ENCODE peak calls at places on chromosomes 7 and 10, in four cellular contexts. U, J, V and K are unnamed samples.

GRCh38 chr10:8060704-8061121 is 6.2 kb downstream of the GATA3 start:
- DNase-seq in J (no peak), U (no peak), V (no peak), K (no peak)

GRCh38 chr7:79702116-79702515 is 248.6 kb upstream of the MAGI2 start:
- DNase-seq in V (no peak), U (no peak), J (no peak), K (no peak)

GRCh38 chr10:110822065-110822707 is 49.5 kb upstream of the PDCD4 start:
- DNase-seq in J (no peak), U (no peak), V (no peak), K (no peak)

GRCh38 chr10:46291817-46292572 is 5.2 kb downstream of the ANTXRL start:
- DNase-seq in V (no peak), J (no peak), U (peak; percentile 70), K (peak; percentile 41)

GRCh38 chr10:6647811-6648526 is 67.9 kb upstream of the PRKCQ start:
- DNase-seq in V (no peak), J (no peak), U (peak; percentile 72), K (peak; percentile 66)

GRCh38 chr7:73822319-73823173 is 8.2 kb upstream of the CLDN4 start:
- DNase-seq in J (peak; percentile 78), U (peak; percentile 56), V (peak; percentile 99), K (no peak)

GRCh38 chr10:88608052-88608732 is 21.6 kb downstream of the LIPJ start:
- DNase-seq in V (no peak), J (no peak), U (no peak), K (no peak)

GRCh38 chr7:23662124-23662982 is 17.6 kb upstream of the FAM221A start:
- DNase-seq in U (no peak), J (no peak), V (no peak), K (no peak)

GRCh38 chr10:22252801-22253577 is 35.2 kb upstream of the EBLN1 start:
- DNase-seq in V (no peak), J (peak; percentile 50), U (peak; percentile 86), K (peak; percentile 76)

GRCh38 chr10:50582766-50583762 is 40.7 kb downstream of the SGMS1 start:
- DNase-seq in U (no peak), J (no peak), V (no peak), K (no peak)

GRCh38 chr7:728602-729001 is 1.5 kb upstream of the PRKAR1B start:
- DNase-seq in V (no peak), U (peak; percentile 70), J (no peak), K (no peak)

GRCh38 chr7:82164813-82165212 is 278.8 kb downstream of the CACNA2D1 start:
- DNase-seq in V (no peak), J (no peak), U (no peak), K (no peak)

GRCh38 chr7:18494821-18495408 is 634 bp upstream of the HDAC9 start:
- DNase-seq in V (no peak), U (no peak), J (no peak), K (no peak)

GRCh38 chr7:40706829-40707228 is 572.0 kb downstream of the SUGCT start:
- DNase-seq in V (no peak), U (no peak), J (no peak), K (no peak)

GRCh38 chr10:6665847-6666246 is 85.8 kb upstream of the PRKCQ start:
- DNase-seq in V (no peak), U (no peak), J (no peak), K (no peak)

GRCh38 chr10:62804384-62805138 is at the start of gene ADO:
- DNase-seq in J (peak; percentile 87), U (peak; percentile 96), V (peak; percentile 71), K (peak; percentile 93)

GRCh38 chr10:14547826-14548225 is 217.1 kb upstream of the FRMD4A start:
- DNase-seq in U (no peak), V (no peak), J (no peak), K (no peak)

GRCh38 chr10:7773845-7774801 is 13.7 kb downstream of the KIN start:
- DNase-seq in J (no peak), U (no peak), V (no peak), K (peak; percentile 79)

GRCh38 chr7:16512097-16512496 is 14.5 kb upstream of the LRRC72 start:
- DNase-seq in U (no peak), V (no peak), J (no peak), K (no peak)

GRCh38 chr7:32030904-32031692 is 39.1 kb downstream of the PDE1C start:
- DNase-seq in U (no peak), J (no peak), V (no peak), K (no peak)

GRCh38 chr10:63699785-63700184 is 178.6 kb downstream of the REEP3 start:
- DNase-seq in U (no peak), J (no peak), V (no peak), K (no peak)

GRCh38 chr10:120688928-120689327 is 162.2 kb upstream of the WDR11 start:
- DNase-seq in V (no peak), J (no peak), U (no peak), K (no peak)

GRCh38 chr7:144594580-144594979 is 191.1 kb upstream of the NOBOX start:
- DNase-seq in V (no peak), J (no peak), U (no peak), K (no peak)

GRCh38 chr10:5159126-5159525 is 25.8 kb downstream of the AKR1C8 start:
- DNase-seq in J (no peak), V (no peak), U (no peak), K (no peak)

GRCh38 chr7:38310601-38311057 is 37.2 kb upstream of the TARP start:
- DNase-seq in V (no peak), U (no peak), J (peak; percentile 47), K (no peak)

GRCh38 chr10:3774018-3774813 is 10.8 kb downstream of the KLF6 start:
- DNase-seq in V (peak; percentile 72), U (no peak), J (no peak), K (no peak)

GRCh38 chr10:14093735-14094484 is 236.8 kb downstream of the FRMD4A start:
- DNase-seq in U (no peak), V (peak; percentile 15), J (no peak), K (no peak)

GRCh38 chr7:85172530-85172941 is 14.3 kb downstream of the SEMA3D start:
- DNase-seq in V (no peak), U (no peak), J (no peak), K (no peak)

GRCh38 chr10:60186315-60187071 is 203.2 kb downstream of the ANK3 start:
- DNase-seq in U (no peak), J (no peak), V (no peak), K (no peak)

GRCh38 chr7:6235029-6235627 is 37.3 kb downstream of the CYTH3 start:
- DNase-seq in J (no peak), V (no peak), U (no peak), K (no peak)
- H3K4me1 ChIP-seq in J (peaks cover 30% of the 10 kb centered on the region), V (no peaks in the 10 kb centered on the region), U (peaks cover 18% of the 10 kb centered on the region), K (peaks cover 17% of the 10 kb centered on the region)

DNA sequence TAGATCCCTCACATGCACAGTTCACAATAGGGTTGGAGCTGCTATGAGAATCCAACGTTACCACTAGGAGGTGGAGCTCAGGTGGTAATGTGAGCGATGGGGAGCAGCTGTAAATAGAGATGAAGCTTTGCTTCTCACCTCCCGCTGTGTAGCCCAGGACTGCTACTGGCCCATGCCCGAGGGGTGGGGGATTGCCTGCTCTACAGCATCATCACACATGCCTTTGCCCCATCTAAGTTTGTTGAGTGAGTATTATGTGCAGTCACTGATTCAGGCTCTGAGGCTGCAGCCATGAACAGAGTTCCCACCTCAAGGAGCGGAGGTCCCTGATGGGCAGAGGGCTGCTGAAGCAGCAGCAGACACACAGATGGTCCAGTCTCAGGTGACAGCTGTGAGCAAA is 94.1 kb downstream of the CHST15 start:
- DNase-seq in U (peak; percentile 68), V (no peak), J (no peak), K (no peak)
- TF ChIP-seq CTCF in U (no peak), V (no peak), J (no peak), K (no peak)

DNA sequence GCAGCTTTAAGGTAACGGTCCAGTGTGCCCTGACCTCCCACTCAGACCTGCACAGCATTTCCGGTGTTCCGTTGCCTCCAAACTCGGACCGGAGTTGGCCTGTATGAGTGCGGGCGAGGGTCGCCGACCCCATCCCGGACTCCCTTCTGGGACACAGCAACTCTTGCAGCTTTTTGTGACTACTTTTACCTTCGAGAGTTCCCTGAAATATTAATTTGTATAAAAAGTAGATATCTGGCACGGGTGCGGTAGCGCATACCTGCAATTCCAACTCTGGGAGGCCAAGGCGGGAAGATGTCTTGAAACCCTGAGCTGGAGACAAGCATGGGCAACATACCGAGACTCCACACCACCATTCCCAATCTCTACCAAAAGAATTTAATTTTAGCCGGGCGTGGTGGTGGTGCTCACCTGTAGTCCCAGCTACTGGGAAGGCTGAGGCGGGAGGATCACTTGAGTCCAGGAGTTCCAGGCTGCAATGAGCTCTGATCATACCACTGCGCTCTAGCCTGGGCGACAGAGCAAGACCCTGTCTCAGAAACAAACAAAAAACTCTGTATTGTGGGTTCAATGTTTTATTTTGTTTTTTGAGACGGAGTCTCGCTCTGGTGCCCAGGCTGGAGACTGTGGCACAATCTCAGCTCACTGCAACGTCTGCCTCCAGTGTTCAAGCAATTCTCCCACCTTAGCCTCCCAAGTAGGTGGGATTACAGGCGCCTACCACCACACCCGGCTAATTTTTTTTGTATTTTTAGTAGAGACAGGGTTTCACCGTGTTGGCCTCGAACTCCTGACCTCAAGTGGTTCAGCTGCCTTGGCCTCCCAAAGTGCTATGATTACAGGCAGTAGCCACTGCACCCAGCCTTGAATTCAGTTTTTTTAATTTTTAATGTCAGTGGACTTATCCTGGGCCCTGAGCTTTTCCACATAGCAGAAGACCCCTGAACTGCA is 1.1 kb upstream of the PPP1R35 start:
- DNase-seq in V (no peak), J (no peak), U (peak; percentile 88), K (no peak)
- H3K4me3 ChIP-seq in V (peak overlapping the region; percentile 67), J (peak overlapping the region; percentile 94), U (no peak overlapping the region), K (peak overlapping the region; percentile 82)

GRCh38 chr7:117319211-117319610 is 3.6 kb downstream of the WNT2 start:
- DNase-seq in V (no peak), J (no peak), U (no peak), K (no peak)
- H3K4me1 ChIP-seq in V (peaks cover 5% of the 10 kb centered on the region), J (peaks cover 3% of the 10 kb centered on the region), U (no peaks in the 10 kb centered on the region), K (peaks cover 11% of the 10 kb centered on the region)

DNA sequence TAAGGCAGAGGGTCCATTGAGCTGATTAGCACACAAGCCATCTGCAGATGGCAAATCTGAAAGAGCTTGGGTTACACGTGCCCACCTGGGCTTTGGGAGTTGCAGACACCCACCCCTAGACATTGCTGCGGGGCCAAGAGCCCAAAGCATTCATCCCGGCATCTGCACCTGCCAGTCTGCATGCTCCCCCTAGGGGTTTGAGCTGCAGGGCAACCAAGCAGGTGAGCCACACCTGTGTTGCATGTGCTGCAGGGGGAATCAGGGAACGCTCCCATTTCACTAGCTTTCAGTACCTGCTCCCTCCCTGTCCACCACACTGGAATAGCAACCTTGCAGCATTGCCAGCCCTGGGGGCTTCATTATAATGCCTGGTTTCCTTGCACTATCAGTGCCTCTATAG is 21.1 kb downstream of the C7orf33 start:
- DNase-seq in V (no peak), U (no peak), J (no peak), K (no peak)
- TF ChIP-seq CTCF in V (no peak), U (no peak), J (no peak), K (no peak)

DNA sequence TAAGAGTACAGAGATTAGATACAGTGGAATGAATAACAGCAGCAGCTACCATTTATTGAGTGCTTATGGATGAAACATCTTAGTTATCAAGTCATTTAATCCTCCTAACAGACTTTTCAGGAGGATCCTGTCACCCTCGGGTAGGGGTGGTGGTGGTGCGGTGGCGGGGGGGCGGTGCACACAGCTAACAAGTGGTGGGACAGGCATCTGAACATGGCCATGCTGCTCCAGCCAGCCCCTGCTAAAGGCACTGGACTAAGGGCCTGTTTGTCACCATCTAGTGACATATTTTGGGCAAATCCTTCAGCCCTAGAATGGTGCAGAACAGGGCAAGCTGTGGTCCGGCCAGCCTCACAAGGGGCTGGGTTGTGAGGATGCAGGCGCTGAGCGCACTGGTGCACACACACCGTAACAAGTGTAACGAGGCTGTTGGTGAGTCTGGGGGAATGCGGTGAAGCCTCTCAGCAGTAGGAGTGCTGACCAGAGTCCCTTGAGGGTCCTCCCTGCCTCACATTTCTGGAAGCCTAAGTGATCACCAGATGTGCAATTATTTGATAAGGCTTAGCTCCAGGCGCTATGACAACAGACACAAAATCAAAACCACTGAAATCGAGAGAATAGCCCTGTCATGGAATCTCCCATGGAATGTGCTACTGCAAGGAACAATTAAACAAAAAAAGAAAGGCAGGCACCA is 102.3 kb downstream of the RNF216 start:
- DNase-seq in V (no peak), J (no peak), U (peak; percentile 63), K (no peak)
- H3K4me3 ChIP-seq in V (no peak overlapping the region), J (no peak overlapping the region), U (no peak overlapping the region), K (no peak overlapping the region)